ENCODE peak calls at places on chromosomes 6 and 20, in seven cellular contexts. G is CD4-positive, CD25-positive, alpha-beta regulatory T cell; O is tibial artery; F is CD8-positive, alpha-beta memory T cell; R is Peyer's patch; Q is aorta; I is upper lobe of right lung. X is an unnamed sample.

GRCh38 chr6:27757307-27757706 is 154.9 kb downstream of the OR2B2 start:
- DNase-seq in G (peak; percentile 28), O (no peak), F (peak; percentile 30), R (peak; percentile 75), Q (peak; percentile 60), I (peak; percentile 73), X (peak; percentile 83)

GRCh38 chr6:77457720-77458349 is 5.5 kb downstream of the HTR1B start:
- DNase-seq in G (no peak), O (peak; percentile 84), F (no peak), R (peak; percentile 70), Q (peak; percentile 76), I (no peak), X (no peak)

GRCh38 chr6:137717074-137718073 is 149.7 kb upstream of the TNFAIP3 start:
- DNase-seq in G (peak; percentile 69), O (no peak), F (peak; percentile 88), R (peak; percentile 64), Q (no peak), I (no peak), X (no peak)

GRCh38 chr6:26491604-26492003 is 8.5 kb upstream of the BTN1A1 start:
- DNase-seq in G (no peak), O (no peak), F (no peak), R (no peak), Q (no peak), I (no peak), X (no peak)

GRCh38 chr6:138752017-138752416 is 21.6 kb upstream of the CCDC28A start:
- DNase-seq in G (no peak), O (no peak), F (no peak), R (no peak), Q (no peak), I (no peak), X (no peak)

GRCh38 chr6:26089272-26089671 is 2.0 kb downstream of the HFE start:
- DNase-seq in G (no peak), O (no peak), F (no peak), R (no peak), Q (no peak), I (no peak), X (no peak)

GRCh38 chr6:53301801-53302537 is 46.8 kb downstream of the ELOVL5 start:
- DNase-seq in G (no peak), O (no peak), F (no peak), R (no peak), Q (no peak), I (no peak), X (no peak)

GRCh38 chr6:148508401-148509151 is 165.9 kb downstream of the SASH1 start:
- DNase-seq in G (no peak), O (no peak), F (no peak), R (no peak), Q (no peak), I (no peak), X (no peak)

GRCh38 chr6:91654844-91655192 is 1067.9 kb upstream of the MAP3K7 start:
- DNase-seq in G (no peak), O (no peak), F (no peak), R (no peak), Q (no peak), I (no peak), X (no peak)

GRCh38 chr6:40545954-40546353 is 41.2 kb downstream of the LRFN2 start:
- DNase-seq in G (no peak), O (no peak), F (no peak), R (no peak), Q (no peak), I (peak; percentile 9), X (peak; percentile 52)

GRCh38 chr20:2285193-2285592 is 10.6 kb upstream of the TGM3 start:
- DNase-seq in G (no peak), O (no peak), F (no peak), R (no peak), Q (no peak), I (no peak), X (no peak)

GRCh38 chr6:25576920-25577319 is 75.1 kb upstream of the SCGN start:
- DNase-seq in G (no peak), O (no peak), F (no peak), R (no peak), Q (no peak), I (no peak), X (no peak)

GRCh38 chr6:35061102-35061615 is 80.0 kb downstream of the TCP11 start:
- DNase-seq in G (no peak), O (no peak), F (no peak), R (no peak), Q (no peak), I (no peak), X (peak; percentile 50)

GRCh38 chr6:166483556-166484250 is 101.0 kb upstream of the MPC1 start:
- DNase-seq in G (no peak), O (no peak), F (no peak), R (no peak), Q (no peak), I (peak; percentile 38), X (peak; percentile 45)

GRCh38 chr6:65126667-65127066 is 580.4 kb downstream of the EYS start:
- DNase-seq in G (no peak), O (no peak), F (no peak), R (no peak), Q (no peak), I (no peak), X (no peak)

GRCh38 chr6:25175216-25175615 is 104.0 kb upstream of the CARMIL1 start:
- DNase-seq in G (no peak), O (no peak), F (no peak), R (no peak), Q (no peak), I (no peak), X (no peak)

GRCh38 chr6:170150590-170150945 is 140.3 kb downstream of the DLL1 start:
- DNase-seq in G (no peak), O (no peak), F (no peak), R (no peak), Q (peak; percentile 31), I (no peak), X (no peak)

GRCh38 chr6:36608788-36609563 is 14.8 kb downstream of the SRSF3 start:
- DNase-seq in G (no peak), O (no peak), F (no peak), R (peak; percentile 49), Q (peak; percentile 16), I (no peak), X (no peak)

GRCh38 chr20:49306903-49307336 is 29.1 kb upstream of the ZNFX1 start:
- DNase-seq in G (no peak), O (no peak), F (no peak), R (peak; percentile 50), Q (no peak), I (no peak), X (no peak)

DNA sequence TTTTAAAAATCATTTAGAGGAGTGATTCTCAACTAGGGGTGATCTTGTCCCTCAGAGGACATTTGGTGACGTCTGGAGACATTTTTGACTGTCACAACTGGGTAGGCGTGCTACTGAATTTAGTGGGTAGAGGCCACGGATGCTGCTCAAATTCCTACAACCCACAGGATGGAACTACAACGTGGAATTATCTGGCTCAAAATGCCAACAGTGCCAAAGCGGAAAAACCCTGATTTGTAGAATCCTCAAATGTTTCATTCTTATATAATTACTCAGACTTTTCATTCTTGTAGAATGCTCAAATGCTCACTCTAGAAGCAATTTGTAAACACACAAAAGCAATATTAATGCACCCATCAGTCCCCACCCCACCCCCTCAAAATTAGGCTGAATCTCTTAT is 229.8 kb downstream of the ZMYND8 start:
- DNase-seq in G (no peak), O (no peak), F (no peak), R (no peak), Q (no peak), I (no peak), X (no peak)
- H3K27ac ChIP-seq in G (no peak overlapping the region), O (no peak overlapping the region), F (no peak overlapping the region), R (no peak overlapping the region), Q (no peak overlapping the region), I (no peak overlapping the region), X (no peak overlapping the region)

GRCh38 chr6:30077218-30077617 is 1.6 kb upstream of the RNF39 start:
- DNase-seq in G (no peak), O (no peak), F (no peak), R (no peak), Q (no peak), I (no peak), X (no peak)

GRCh38 chr6:30075987-30076311 is 380 bp upstream of the RNF39 start:
- DNase-seq in G (no peak), O (no peak), F (no peak), R (no peak), Q (no peak), I (peak; percentile 81), X (no peak)

GRCh38 chr6:30075094-30075986 is at the start of gene RNF39:
- DNase-seq in G (no peak), O (no peak), F (no peak), R (peak; percentile 58), Q (no peak), I (no peak), X (no peak)

GRCh38 chr6:30074331-30075093 is 1.1 kb downstream of the RNF39 start:
- DNase-seq in G (no peak), O (no peak), F (no peak), R (no peak), Q (no peak), I (no peak), X (no peak)

GRCh38 chr6:30076333-30076732 is 764 bp upstream of the RNF39 start:
- DNase-seq in G (no peak), O (no peak), F (no peak), R (no peak), Q (no peak), I (no peak), X (no peak)
- H3K4me3 ChIP-seq in G (no peak overlapping the region), O (no peak overlapping the region), F (no peak overlapping the region), R (no peak overlapping the region), Q (no peak overlapping the region), I (no peak overlapping the region), X (no peak overlapping the region)

GRCh38 chr6:151434369-151434768 is 17.6 kb downstream of the RMND1 start:
- DNase-seq in G (no peak), O (no peak), F (no peak), R (no peak), Q (no peak), I (no peak), X (no peak)

GRCh38 chr6:151440498-151440897 is 11.4 kb downstream of the RMND1 start:
- DNase-seq in G (no peak), O (no peak), F (no peak), R (no peak), Q (no peak), I (no peak), X (no peak)

GRCh38 chr6:151437401-151437800 is 14.5 kb downstream of the RMND1 start:
- DNase-seq in G (no peak), O (no peak), F (no peak), R (no peak), Q (no peak), I (no peak), X (no peak)

GRCh38 chr6:151436300-151436699 is 15.6 kb downstream of the RMND1 start:
- DNase-seq in G (no peak), O (no peak), F (no peak), R (no peak), Q (no peak), I (no peak), X (no peak)

GRCh38 chr6:151436814-151437213 is 15.1 kb downstream of the RMND1 start:
- DNase-seq in G (no peak), O (no peak), F (no peak), R (no peak), Q (no peak), I (no peak), X (no peak)
- H3K27ac ChIP-seq in G (no peak overlapping the region), O (peak overlapping the region; percentile 55), F (no peak overlapping the region), R (no peak overlapping the region), Q (peak overlapping the region; percentile 90), I (no peak overlapping the region), X (no peak overlapping the region)

DNA sequence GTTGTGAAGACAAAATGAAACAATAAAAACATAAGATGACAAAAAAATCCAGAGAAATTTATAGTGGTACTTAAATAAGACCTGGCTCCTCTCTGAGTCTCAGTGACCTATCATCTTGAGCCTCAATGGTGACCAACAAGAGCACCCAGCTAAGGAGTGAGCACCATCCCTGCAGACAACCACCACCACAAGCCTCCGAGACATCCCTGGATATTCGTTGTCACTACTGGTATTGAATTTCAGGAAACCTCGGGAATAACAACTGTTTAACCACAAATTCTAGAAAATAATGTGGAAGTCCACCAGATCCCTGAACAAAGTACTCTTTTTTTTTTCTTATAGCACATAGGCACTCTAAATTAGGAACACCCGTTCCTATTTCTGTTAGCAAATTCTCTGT is 32.2 kb upstream of the ADGRF5 start:
- DNase-seq in G (no peak), O (no peak), F (no peak), R (no peak), Q (no peak), I (no peak), X (no peak)
- H3K4me3 ChIP-seq in G (no peak overlapping the region), O (no peak overlapping the region), F (no peak overlapping the region), R (no peak overlapping the region), Q (no peak overlapping the region), I (peak overlapping the region; percentile 49), X (no peak overlapping the region)